ENCODE peak calls at places on chromosomes 13 and 19, in nine cellular contexts. One of them, this sample, is unnamed.
A peak's percentile ranks its signal among the peaks of the same experiment; 100 is the strongest.

GRCh38 chr13:91659583-91660415 is 261.4 kb downstream of the GPC5 start:
- DNase-seq in adrenal gland: no peak
- DNase-seq in A549: no peak
- DNase-seq in HepG2: no peak
- DNase-seq in right lobe of liver: no peak
- DNase-seq in uterus: no peak
- DNase-seq in Peyer's patch: no peak
- DNase-seq in GM12878: peak; percentile 2
- DNase-seq in HCT116: no peak
- DNase-seq in this sample: no peak

GRCh38 chr13:31851201-31851600 is 111.9 kb downstream of the RXFP2 start:
- DNase-seq in A549: no peak
- DNase-seq in HCT116: no peak
- DNase-seq in adrenal gland: no peak
- DNase-seq in HepG2: no peak
- DNase-seq in uterus: no peak
- DNase-seq in right lobe of liver: no peak
- DNase-seq in Peyer's patch: no peak
- DNase-seq in GM12878: no peak
- DNase-seq in this sample: no peak

GRCh38 chr13:95684463-95684862 is 7.5 kb downstream of the DNAJC3 start:
- DNase-seq in right lobe of liver: no peak
- DNase-seq in uterus: no peak
- DNase-seq in GM12878: no peak
- DNase-seq in Peyer's patch: no peak
- DNase-seq in A549: no peak
- DNase-seq in adrenal gland: no peak
- DNase-seq in HCT116: no peak
- DNase-seq in HepG2: no peak
- DNase-seq in this sample: no peak

GRCh38 chr13:110949628-110950027 is 34.8 kb upstream of the ANKRD10 start:
- DNase-seq in right lobe of liver: no peak
- DNase-seq in uterus: no peak
- DNase-seq in Peyer's patch: no peak
- DNase-seq in HCT116: no peak
- DNase-seq in A549: no peak
- DNase-seq in GM12878: no peak
- DNase-seq in adrenal gland: no peak
- DNase-seq in HepG2: no peak
- DNase-seq in this sample: no peak

GRCh38 chr19:16075430-16076153 is 703 bp upstream of the TPM4 start:
- DNase-seq in A549: no peak
- DNase-seq in right lobe of liver: no peak
- DNase-seq in Peyer's patch: peak; percentile 23
- DNase-seq in HepG2: no peak
- DNase-seq in GM12878: no peak
- DNase-seq in HCT116: no peak
- DNase-seq in adrenal gland: no peak
- DNase-seq in uterus: no peak
- DNase-seq in this sample: peak; percentile 48

GRCh38 chr13:47454986-47455385 is 546.1 kb downstream of the SUCLA2 start:
- DNase-seq in adrenal gland: no peak
- DNase-seq in right lobe of liver: no peak
- DNase-seq in HepG2: no peak
- DNase-seq in uterus: no peak
- DNase-seq in Peyer's patch: no peak
- DNase-seq in HCT116: no peak
- DNase-seq in GM12878: no peak
- DNase-seq in A549: no peak
- DNase-seq in this sample: no peak

GRCh38 chr13:105848494-105848893 is 687.0 kb downstream of the EFNB2 start:
- DNase-seq in Peyer's patch: no peak
- DNase-seq in A549: no peak
- DNase-seq in GM12878: no peak
- DNase-seq in HepG2: no peak
- DNase-seq in uterus: no peak
- DNase-seq in HCT116: no peak
- DNase-seq in right lobe of liver: no peak
- DNase-seq in adrenal gland: no peak
- DNase-seq in this sample: no peak

GRCh38 chr13:23817136-23817535 is 72.1 kb downstream of the MIPEP start:
- DNase-seq in Peyer's patch: no peak
- DNase-seq in right lobe of liver: no peak
- DNase-seq in uterus: no peak
- DNase-seq in HepG2: no peak
- DNase-seq in GM12878: no peak
- DNase-seq in HCT116: no peak
- DNase-seq in A549: no peak
- DNase-seq in adrenal gland: no peak
- DNase-seq in this sample: no peak

GRCh38 chr13:107518292-107518691 is 697.0 kb downstream of the LIG4 start:
- DNase-seq in right lobe of liver: no peak
- DNase-seq in GM12878: no peak
- DNase-seq in A549: no peak
- DNase-seq in adrenal gland: no peak
- DNase-seq in Peyer's patch: no peak
- DNase-seq in uterus: no peak
- DNase-seq in HCT116: no peak
- DNase-seq in HepG2: no peak
- DNase-seq in this sample: no peak

GRCh38 chr13:28129911-28130693 is 8.2 kb upstream of the PAN3 start:
- DNase-seq in A549: no peak
- DNase-seq in HCT116: no peak
- DNase-seq in Peyer's patch: no peak
- DNase-seq in HepG2: no peak
- DNase-seq in GM12878: no peak
- DNase-seq in uterus: no peak
- DNase-seq in adrenal gland: no peak
- DNase-seq in right lobe of liver: no peak
- DNase-seq in this sample: no peak

GRCh38 chr19:56167064-56167578 is 8.7 kb upstream of the GALP start:
- DNase-seq in HCT116: no peak
- DNase-seq in GM12878: no peak
- DNase-seq in HepG2: no peak
- DNase-seq in adrenal gland: no peak
- DNase-seq in uterus: no peak
- DNase-seq in right lobe of liver: no peak
- DNase-seq in Peyer's patch: no peak
- DNase-seq in A549: no peak
- DNase-seq in this sample: no peak

GRCh38 chr13:36207672-36208071 is 6.7 kb downstream of the SOHLH2 start:
- DNase-seq in GM12878: no peak
- DNase-seq in A549: no peak
- DNase-seq in Peyer's patch: no peak
- DNase-seq in adrenal gland: no peak
- DNase-seq in right lobe of liver: no peak
- DNase-seq in HCT116: no peak
- DNase-seq in uterus: no peak
- DNase-seq in HepG2: no peak
- DNase-seq in this sample: no peak

GRCh38 chr19:37218592-37218935 is 550 bp downstream of the ZNF383 start:
- DNase-seq in HCT116: no peak
- DNase-seq in uterus: no peak
- DNase-seq in HepG2: no peak
- DNase-seq in right lobe of liver: no peak
- DNase-seq in adrenal gland: peak; percentile 10
- DNase-seq in Peyer's patch: no peak
- DNase-seq in A549: no peak
- DNase-seq in GM12878: peak; percentile 5
- DNase-seq in this sample: no peak

GRCh38 chr13:29454931-29455481 is 140.5 kb downstream of the SLC7A1 start:
- DNase-seq in adrenal gland: no peak
- DNase-seq in HCT116: peak; percentile 24
- DNase-seq in uterus: no peak
- DNase-seq in GM12878: no peak
- DNase-seq in HepG2: peak; percentile 16
- DNase-seq in Peyer's patch: no peak
- DNase-seq in right lobe of liver: no peak
- DNase-seq in A549: peak; percentile 4
- DNase-seq in this sample: no peak
- TF ChIP-seq CTCF in adrenal gland: peak; percentile 15
- TF ChIP-seq CTCF in HCT116: peak; percentile 67
- TF ChIP-seq CTCF in uterus: no peak
- TF ChIP-seq CTCF in GM12878: peak; percentile 66
- TF ChIP-seq CTCF in HepG2: peak; percentile 39
- TF ChIP-seq CTCF in Peyer's patch: no peak
- TF ChIP-seq CTCF in right lobe of liver: peak; percentile 12
- TF ChIP-seq CTCF in A549: no peak
- TF ChIP-seq CTCF in this sample: no peak

GRCh38 chr19:50044922-50045321 is 19.1 kb downstream of the ZNF473 start:
- DNase-seq in HCT116: no peak
- DNase-seq in HepG2: no peak
- DNase-seq in A549: no peak
- DNase-seq in right lobe of liver: no peak
- DNase-seq in adrenal gland: no peak
- DNase-seq in uterus: no peak
- DNase-seq in Peyer's patch: no peak
- DNase-seq in GM12878: no peak
- DNase-seq in this sample: no peak

GRCh38 chr19:50042363-50043024 is 16.7 kb downstream of the ZNF473 start:
- DNase-seq in right lobe of liver: no peak
- DNase-seq in adrenal gland: no peak
- DNase-seq in GM12878: no peak
- DNase-seq in Peyer's patch: no peak
- DNase-seq in uterus: no peak
- DNase-seq in HCT116: no peak
- DNase-seq in A549: no peak
- DNase-seq in HepG2: no peak
- DNase-seq in this sample: no peak

GRCh38 chr19:50040967-50041366 is 15.2 kb downstream of the ZNF473 start:
- DNase-seq in uterus: no peak
- DNase-seq in HCT116: no peak
- DNase-seq in GM12878: no peak
- DNase-seq in HepG2: no peak
- DNase-seq in right lobe of liver: no peak
- DNase-seq in adrenal gland: peak; percentile 17
- DNase-seq in A549: no peak
- DNase-seq in Peyer's patch: no peak
- DNase-seq in this sample: no peak

GRCh38 chr19:50046649-50047503 is 21.1 kb downstream of the ZNF473 start:
- DNase-seq in A549: no peak
- DNase-seq in adrenal gland: peak; percentile 69
- DNase-seq in uterus: no peak
- DNase-seq in HepG2: peak; percentile 60
- DNase-seq in HCT116: peak; percentile 27
- DNase-seq in Peyer's patch: no peak
- DNase-seq in right lobe of liver: peak; percentile 30
- DNase-seq in GM12878: no peak
- DNase-seq in this sample: peak; percentile 36

DNA sequence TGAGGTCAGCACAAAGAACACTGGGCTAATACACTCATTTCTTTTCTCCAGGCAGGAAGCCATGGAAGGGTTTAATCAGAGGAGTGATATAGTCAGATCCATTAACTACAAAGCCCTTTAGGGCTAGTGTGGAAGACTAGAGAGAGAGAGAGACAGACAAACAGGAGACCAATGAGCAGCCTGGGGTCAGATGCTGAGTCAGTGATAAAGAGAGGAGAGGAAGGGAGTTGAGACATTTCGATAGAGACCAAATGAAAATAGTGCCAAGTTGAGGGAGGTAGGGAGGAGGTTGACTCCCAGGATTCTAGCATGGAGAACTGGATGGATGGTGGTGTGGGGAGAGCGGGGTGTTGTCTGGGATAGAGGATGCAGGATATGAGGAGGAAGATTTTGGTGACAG is 18.2 kb downstream of the ZNF473 start:
- DNase-seq in GM12878: no peak
- DNase-seq in right lobe of liver: no peak
- DNase-seq in uterus: no peak
- DNase-seq in adrenal gland: no peak
- DNase-seq in HepG2: no peak
- DNase-seq in HCT116: no peak
- DNase-seq in Peyer's patch: no peak
- DNase-seq in A549: no peak
- DNase-seq in this sample: no peak
- TF ChIP-seq POLR2A in GM12878: no peak
- TF ChIP-seq POLR2A in right lobe of liver: no peak
- TF ChIP-seq POLR2A in uterus: no peak
- TF ChIP-seq POLR2A in adrenal gland: no peak
- TF ChIP-seq POLR2A in HepG2: no peak
- TF ChIP-seq POLR2A in HCT116: no peak
- TF ChIP-seq POLR2A in Peyer's patch: no peak
- TF ChIP-seq POLR2A in A549: no peak
- TF ChIP-seq POLR2A in this sample: no peak

DNA sequence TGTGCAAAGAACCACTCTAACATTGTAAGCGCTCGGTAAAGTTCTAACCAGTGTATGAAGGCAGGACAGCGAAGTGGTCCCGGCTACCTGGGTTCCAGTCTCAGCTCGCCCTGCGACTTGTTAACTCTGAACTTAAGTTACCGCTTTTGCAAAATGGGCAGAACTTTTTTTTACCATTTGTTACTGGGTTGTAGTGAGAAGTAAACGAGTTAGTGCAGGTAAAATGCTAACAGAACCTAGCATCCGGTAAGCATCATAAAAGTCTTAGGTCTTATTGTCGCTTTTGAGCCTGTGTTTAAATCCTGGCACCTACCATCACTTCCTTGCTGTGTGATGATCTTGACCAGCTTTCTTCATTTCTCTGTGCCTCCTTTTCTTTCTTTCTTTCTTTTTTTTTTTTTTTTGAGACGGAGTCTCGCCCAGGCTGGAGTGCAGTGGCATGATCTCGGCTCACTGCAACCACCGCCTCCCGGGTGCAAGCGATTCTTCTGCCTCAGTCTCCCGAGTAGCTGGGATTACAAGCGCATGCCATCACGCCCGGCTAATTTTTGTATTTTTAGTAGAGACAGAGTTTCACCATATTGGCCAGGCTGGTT is 734 bp upstream of the TRMT1 start:
- DNase-seq in A549: no peak
- DNase-seq in HepG2: no peak
- DNase-seq in uterus: no peak
- DNase-seq in right lobe of liver: no peak
- DNase-seq in Peyer's patch: no peak
- DNase-seq in GM12878: no peak
- DNase-seq in HCT116: peak; percentile 24
- DNase-seq in adrenal gland: no peak
- DNase-seq in this sample: no peak
- H3K4me1 ChIP-seq in A549: peaks cover 25% of the 10 kb centered on the region
- H3K4me1 ChIP-seq in HepG2: peaks cover 42% of the 10 kb centered on the region
- H3K4me1 ChIP-seq in uterus: peaks cover 26% of the 10 kb centered on the region
- H3K4me1 ChIP-seq in right lobe of liver: peaks cover 16% of the 10 kb centered on the region
- H3K4me1 ChIP-seq in Peyer's patch: peaks cover 35% of the 10 kb centered on the region
- H3K4me1 ChIP-seq in GM12878: peaks cover 36% of the 10 kb centered on the region
- H3K4me1 ChIP-seq in HCT116: peaks cover 21% of the 10 kb centered on the region
- H3K4me1 ChIP-seq in adrenal gland: peaks cover 46% of the 10 kb centered on the region
- H3K4me1 ChIP-seq in this sample: peaks cover 13% of the 10 kb centered on the region

DNA sequence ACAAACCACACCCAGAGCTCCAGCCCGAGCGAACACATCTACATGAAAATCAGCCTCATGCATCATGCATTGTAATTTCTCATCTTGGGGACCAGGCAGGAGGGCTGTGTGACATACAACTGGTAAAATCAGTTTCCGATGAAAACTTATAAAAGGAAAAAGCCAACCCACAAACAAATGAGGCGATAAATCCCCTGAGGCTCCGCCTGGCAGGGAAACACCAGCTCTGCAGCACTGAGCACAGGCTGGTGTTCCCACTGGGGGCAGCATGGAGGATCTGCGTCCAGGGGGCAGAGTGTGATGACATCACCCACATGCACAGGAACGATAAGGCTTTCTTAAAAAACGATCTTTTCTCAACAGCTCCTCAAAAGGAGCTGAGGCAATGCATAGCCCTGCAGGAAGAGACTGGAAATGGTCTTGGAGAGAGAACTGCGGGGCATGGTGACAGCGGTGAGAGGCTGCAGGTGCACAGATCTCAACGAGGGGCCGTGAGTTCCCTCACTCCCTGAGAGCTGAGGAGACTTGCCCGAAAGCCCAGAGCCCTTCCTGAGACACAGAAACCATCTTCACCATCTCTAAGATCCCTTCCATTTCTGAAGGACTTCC is 24.6 kb downstream of the SH3GL1 start:
- DNase-seq in HepG2: peak; percentile 51
- DNase-seq in uterus: peak; percentile 54
- DNase-seq in A549: no peak
- DNase-seq in Peyer's patch: no peak
- DNase-seq in right lobe of liver: no peak
- DNase-seq in GM12878: peak; percentile 90
- DNase-seq in adrenal gland: no peak
- DNase-seq in HCT116: no peak
- DNase-seq in this sample: peak; percentile 32
- TF ChIP-seq CTCF in HepG2: peak; percentile 45
- TF ChIP-seq CTCF in uterus: no peak
- TF ChIP-seq CTCF in A549: no peak
- TF ChIP-seq CTCF in Peyer's patch: peak; percentile 20
- TF ChIP-seq CTCF in right lobe of liver: no peak
- TF ChIP-seq CTCF in GM12878: peak; percentile 58
- TF ChIP-seq CTCF in adrenal gland: peak; percentile 22
- TF ChIP-seq CTCF in HCT116: peak; percentile 58
- TF ChIP-seq CTCF in this sample: no peak

This sample was measured in ovary.